ENCODE peak calls at places on chromosomes 3 and 15, in eight cellular contexts. L is tibial artery, D is GM23338, Z is astrocyte, T is GM13976, N is glutamatergic neuron, E is AG04449, J is lower lobe of right lung. M is an unnamed sample.

GRCh38 chr3:32420138-32420981 is 28.7 kb downstream of the CMTM7 start:
- DNase-seq in D (peak), T (peak), E (no peak), L (no peak), N (no peak), J (no peak), Z (peak), M (peak)

GRCh38 chr3:158739078-158739477 is 6.8 kb upstream of the RARRES1 start:
- DNase-seq in T (no peak), E (no peak), Z (no peak), D (no peak), N (no peak), L (no peak), J (no peak), M (no peak)

GRCh38 chr3:151228291-151229125 is 25.5 kb upstream of the GPR171 start:
- DNase-seq in Z (peak), L (no peak), T (no peak), D (no peak), N (no peak), J (no peak), E (peak), M (no peak)

GRCh38 chr15:45199136-45199810 is 11.5 kb upstream of the SHF start:
- DNase-seq in D (peak), T (no peak), L (peak), J (no peak), E (no peak), N (no peak), Z (peak), M (no peak)

GRCh38 chr3:161975201-161975600 is 478.6 kb downstream of the OTOL1 start:
- DNase-seq in D (no peak), L (no peak), Z (no peak), T (no peak), E (no peak), J (no peak), N (no peak), M (no peak)

GRCh38 chr15:97992831-97993230 is 32.3 kb downstream of the ARRDC4 start:
- DNase-seq in L (no peak), Z (no peak), N (no peak), J (no peak), D (no peak), E (no peak), T (no peak), M (no peak)

GRCh38 chr3:118863731-118864322 is 170.8 kb downstream of the IGSF11 start:
- DNase-seq in L (no peak), Z (no peak), E (no peak), N (no peak), D (peak), T (no peak), J (no peak), M (no peak)

GRCh38 chr3:113825090-113825489 is 13.5 kb upstream of the GRAMD1C start:
- DNase-seq in L (no peak), N (no peak), Z (no peak), T (peak), J (no peak), D (peak), E (no peak), M (peak)

GRCh38 chr15:40274350-40275274 is 8.3 kb downstream of the ANKRD63 start:
- DNase-seq in E (peak), Z (peak), L (peak), T (peak), J (peak), N (peak), D (peak), M (peak)

GRCh38 chr3:10737785-10738184 is 78.2 kb upstream of the SLC6A11 start:
- DNase-seq in L (no peak), T (no peak), D (no peak), J (no peak), Z (no peak), E (no peak), N (no peak), M (no peak)

GRCh38 chr3:75737831-75738493 is 47.4 kb downstream of the ZNF717 start:
- DNase-seq in N (no peak), T (no peak), J (no peak), D (peak), L (no peak), E (no peak), Z (peak), M (no peak)

GRCh38 chr3:57974796-57975388 is 33.3 kb upstream of the FLNB start:
- DNase-seq in L (no peak), D (peak), T (no peak), Z (peak), J (no peak), N (no peak), E (peak), M (no peak)

GRCh38 chr3:55282994-55283393 is 204.1 kb downstream of the WNT5A start:
- DNase-seq in E (no peak), T (no peak), Z (no peak), L (no peak), N (no peak), D (peak), J (no peak), M (no peak)

GRCh38 chr3:186570096-186570940 is at the start of gene DNAJB11:
- DNase-seq in L (peak), J (peak), E (peak), D (peak), N (peak), T (peak), Z (peak), M (peak)

GRCh38 chr3:189340680-189341460 is 169.1 kb downstream of the TPRG1 start:
- DNase-seq in E (no peak), L (no peak), Z (no peak), N (no peak), J (no peak), T (no peak), D (peak), M (no peak)

GRCh38 chr15:84983711-84984110 is 2.1 kb downstream of the PDE8A start:
- DNase-seq in T (no peak), J (no peak), N (no peak), Z (no peak), D (no peak), L (no peak), E (no peak), M (no peak)

GRCh38 chr3:183033746-183034145 is 53.4 kb upstream of the DCUN1D1 start:
- DNase-seq in D (no peak), J (no peak), Z (peak), E (no peak), L (no peak), N (no peak), T (no peak), M (no peak)

GRCh38 chr3:22713936-22714335 is 489.2 kb upstream of the UBE2E2 start:
- DNase-seq in J (no peak), L (no peak), Z (peak), D (no peak), N (no peak), E (no peak), T (no peak), M (no peak)

GRCh38 chr3:71585891-71586809 is 2.6 kb upstream of the FOXP1 start:
- DNase-seq in T (peak), D (peak), N (no peak), E (no peak), Z (peak), L (no peak), J (no peak), M (no peak)

GRCh38 chr3:118501152-118501551 is 533.5 kb downstream of the IGSF11 start:
- DNase-seq in E (no peak), J (peak), T (no peak), N (peak), L (no peak), Z (peak), D (peak), M (no peak)

GRCh38 chr15:66253296-66253642 is 281 bp downstream of the MEGF11 start:
- DNase-seq in L (no peak), E (no peak), T (peak), N (no peak), J (no peak), Z (no peak), D (no peak), M (peak)

GRCh38 chr3:54433846-54434245 is 311.5 kb downstream of the CACNA2D3 start:
- DNase-seq in D (peak), J (no peak), E (no peak), L (no peak), N (peak), Z (no peak), T (no peak), M (no peak)

GRCh38 chr3:14511623-14511965 is 28.5 kb downstream of the GRIP2 start:
- DNase-seq in L (no peak), Z (no peak), E (no peak), T (no peak), N (peak), J (no peak), D (no peak), M (no peak)

GRCh38 chr3:194537732-194538247 is 51.0 kb upstream of the ATP13A3 start:
- DNase-seq in D (no peak), T (no peak), N (no peak), E (no peak), Z (peak), L (no peak), J (no peak), M (no peak)

GRCh38 chr3:116413319-116413718 is 32.0 kb downstream of the LSAMP start:
- DNase-seq in L (no peak), N (no peak), E (no peak), Z (no peak), D (peak), T (no peak), J (no peak), M (no peak)
- TF ChIP-seq CTCF in L (no peak), N (peak), E (no peak), Z (no peak), D (peak), T (no peak), J (no peak), M (no peak)

DNA sequence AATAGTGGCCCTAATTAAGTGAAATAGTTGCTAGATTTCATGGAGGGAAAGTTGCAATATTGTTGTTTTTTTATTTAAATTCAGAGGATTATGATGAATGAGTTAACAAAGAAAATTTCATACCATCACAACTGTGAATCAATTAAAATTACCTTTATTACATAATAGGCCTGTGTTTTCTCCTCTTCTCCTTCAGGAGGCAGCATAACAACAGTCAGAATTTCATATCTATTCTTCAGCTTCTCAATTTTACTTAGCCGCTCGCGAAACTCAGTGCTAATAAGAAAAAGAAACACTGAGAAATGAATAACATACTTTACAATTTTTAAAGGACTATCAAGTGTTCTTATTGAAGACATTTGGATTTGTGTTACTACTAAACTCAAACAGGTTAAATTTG is 29.4 kb downstream of the TTC14 start:
- DNase-seq in E (no peak), N (no peak), L (no peak), Z (no peak), D (peak), J (no peak), T (no peak), M (no peak)
- TF ChIP-seq CTCF in E (no peak), N (no peak), L (no peak), Z (no peak), D (peak), J (no peak), T (no peak), M (peak)

GRCh38 chr3:62049033-62049432 is 324.3 kb downstream of the FEZF2 start:
- DNase-seq in N (no peak), J (no peak), Z (peak), L (no peak), T (no peak), E (no peak), D (no peak), M (no peak)

GRCh38 chr3:62052331-62052730 is 321.0 kb downstream of the FEZF2 start:
- DNase-seq in Z (no peak), T (no peak), N (no peak), L (no peak), E (no peak), D (no peak), J (no peak), M (no peak)

GRCh38 chr3:62048577-62048976 is 324.8 kb downstream of the FEZF2 start:
- DNase-seq in T (no peak), D (no peak), E (no peak), J (no peak), N (no peak), Z (no peak), L (no peak), M (no peak)

GRCh38 chr3:62056603-62057002 is 316.7 kb downstream of the FEZF2 start:
- DNase-seq in L (no peak), N (no peak), J (no peak), D (no peak), Z (no peak), E (no peak), T (no peak), M (no peak)

GRCh38 chr3:62051506-62051905 is 321.8 kb downstream of the FEZF2 start:
- DNase-seq in E (no peak), J (peak), D (peak), N (peak), T (no peak), L (no peak), Z (no peak), M (no peak)
- TF ChIP-seq CTCF in E (peak), J (no peak), D (peak), N (no peak), T (no peak), L (no peak), Z (peak), M (no peak)

GRCh38 chr3:160159346-160159745 is 65.9 kb upstream of the C3orf80 start:
- DNase-seq in Z (no peak), D (no peak), L (no peak), T (no peak), J (no peak), E (no peak), N (no peak), M (no peak)

GRCh38 chr3:160157321-160157720 is 67.9 kb upstream of the C3orf80 start:
- DNase-seq in D (no peak), T (no peak), E (no peak), J (no peak), N (no peak), Z (peak), L (no peak), M (no peak)

GRCh38 chr3:160159806-160160205 is 65.4 kb upstream of the C3orf80 start:
- DNase-seq in D (no peak), L (no peak), T (no peak), Z (no peak), E (no peak), J (no peak), N (no peak), M (no peak)

GRCh38 chr3:160163259-160163878 is 61.9 kb upstream of the C3orf80 start:
- DNase-seq in L (no peak), T (peak), J (no peak), E (no peak), N (no peak), D (no peak), Z (no peak), M (peak)

GRCh38 chr3:160162440-160162839 is 62.8 kb upstream of the C3orf80 start:
- DNase-seq in N (peak), T (no peak), E (no peak), D (peak), Z (peak), L (no peak), J (no peak), M (no peak)
- TF ChIP-seq CTCF in N (no peak), T (no peak), E (no peak), D (no peak), Z (no peak), L (no peak), J (no peak), M (no peak)

DNA sequence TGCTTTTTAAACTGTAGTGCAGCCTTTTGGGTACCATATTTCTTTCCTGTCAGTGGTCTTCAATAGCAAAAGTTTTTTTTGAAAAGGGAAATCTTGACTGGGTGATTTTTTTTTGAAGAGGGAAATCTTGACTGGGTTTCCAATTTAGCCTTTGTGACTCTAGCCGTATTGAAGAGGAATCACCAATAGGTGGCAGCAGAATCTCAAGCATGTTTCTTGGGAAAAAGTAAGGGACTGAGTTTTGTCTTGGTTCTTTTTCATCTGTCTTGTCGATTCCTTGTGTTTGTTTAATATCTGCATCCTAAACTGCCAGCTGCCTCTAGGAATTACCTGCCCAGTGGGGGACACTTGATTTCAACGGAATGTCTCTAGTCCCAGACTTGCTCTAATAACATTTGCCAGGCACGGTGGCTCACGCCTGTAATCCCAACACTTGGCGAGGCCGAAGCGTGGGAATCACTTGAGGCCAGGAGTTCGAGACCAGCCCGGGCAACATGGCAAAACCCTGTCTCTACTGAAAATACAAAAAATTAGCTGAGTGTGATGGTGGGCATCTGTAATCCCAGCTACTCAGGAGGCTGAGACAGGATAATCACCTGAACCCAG is 89.2 kb downstream of the RBPMS2 start:
- DNase-seq in T (peak), D (peak), Z (peak), E (no peak), N (no peak), L (no peak), J (no peak), M (peak)
- TF ChIP-seq CTCF in T (peak), D (peak), Z (peak), E (peak), N (peak), L (peak), J (peak), M (peak)

DNA sequence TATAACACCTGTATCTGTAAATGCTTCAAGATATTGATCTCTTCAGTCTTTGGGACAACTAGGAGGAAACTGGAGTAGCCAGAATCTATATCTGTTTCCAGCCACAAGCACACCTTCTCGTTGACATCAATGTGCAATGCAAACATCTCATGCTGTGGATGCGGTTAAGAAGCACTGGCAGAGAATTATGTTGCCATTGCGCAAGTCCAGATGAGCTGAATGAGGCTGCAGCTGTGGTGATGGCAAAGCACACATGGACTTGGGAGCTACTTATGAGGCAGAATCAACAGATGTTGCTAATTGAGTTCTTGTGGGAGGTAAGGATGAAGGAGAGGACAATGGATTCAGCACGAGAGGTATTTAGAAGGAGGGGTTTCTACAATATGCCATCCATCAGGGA is 90.9 kb downstream of the STRIT1 start:
- DNase-seq in Z (no peak), D (no peak), E (peak), L (no peak), N (no peak), J (no peak), T (no peak), M (no peak)
- TF ChIP-seq CTCF in Z (no peak), D (no peak), E (no peak), L (no peak), N (no peak), J (no peak), T (no peak), M (no peak)

M was measured in GM10248.